ENCODE peak calls at places on chromosome 6, in five cellular contexts. D, Y, G, K and J are unnamed samples.
A peak's percentile ranks its signal among the peaks of the same experiment; 100 is the strongest.

GRCh38 chr6:41706876-41707564 is 28.4 kb downstream of the TFEB start:
- DNase-seq in D (no peak), Y (no peak), G (no peak), K (no peak), J (no peak)

GRCh38 chr6:17101422-17102257 is at the start of gene STMND1:
- DNase-seq in D (no peak), Y (no peak), G (no peak), K (no peak), J (no peak)

GRCh38 chr6:14046476-14047068 is 71.0 kb upstream of the CD83 start:
- DNase-seq in D (peak; percentile 51), Y (peak; percentile 30), G (peak; percentile 70), K (no peak), J (no peak)

GRCh38 chr6:17831135-17831534 is 124.4 kb upstream of the NUP153 start:
- DNase-seq in D (no peak), Y (no peak), G (no peak), K (no peak), J (no peak)

GRCh38 chr6:142885182-142885867 is 59.7 kb downstream of the HIVEP2 start:
- DNase-seq in D (peak; percentile 94), Y (peak; percentile 84), G (no peak), K (peak; percentile 89), J (peak; percentile 50)

GRCh38 chr6:52403627-52404026 is 16.5 kb upstream of the EFHC1 start:
- DNase-seq in D (no peak), Y (no peak), G (no peak), K (no peak), J (no peak)

GRCh38 chr6:132412656-132413500 is 11.6 kb upstream of the MOXD1 start:
- DNase-seq in D (no peak), Y (no peak), G (no peak), K (no peak), J (no peak)

GRCh38 chr6:155628315-155628714 is 172.7 kb upstream of the NOX3 start:
- DNase-seq in D (no peak), Y (no peak), G (no peak), K (peak; percentile 8), J (no peak)

GRCh38 chr6:122491915-122492537 is 20.4 kb upstream of the SERINC1 start:
- DNase-seq in D (peak; percentile 62), Y (peak; percentile 68), G (peak; percentile 58), K (no peak), J (peak; percentile 25)

GRCh38 chr6:53168516-53169257 is 20.0 kb upstream of the GCM1 start:
- DNase-seq in D (no peak), Y (no peak), G (no peak), K (no peak), J (no peak)

GRCh38 chr6:52498538-52499017 is 78.3 kb downstream of the TRAM2 start:
- DNase-seq in D (no peak), Y (no peak), G (no peak), K (peak; percentile 74), J (no peak)

GRCh38 chr6:144797881-144798589 is 512.9 kb downstream of the UTRN start:
- DNase-seq in D (peak; percentile 77), Y (no peak), G (no peak), K (no peak), J (no peak)

GRCh38 chr6:169989594-169989993 is 238.2 kb downstream of the ERMARD start:
- DNase-seq in D (no peak), Y (no peak), G (no peak), K (no peak), J (no peak)

GRCh38 chr6:134267917-134268361 is 50.0 kb downstream of the SGK1 start:
- DNase-seq in D (no peak), Y (peak; percentile 19), G (no peak), K (no peak), J (peak; percentile 43)

GRCh38 chr6:90654166-90654565 is 67.3 kb upstream of the MAP3K7 start:
- DNase-seq in D (no peak), Y (no peak), G (no peak), K (no peak), J (no peak)

DNA sequence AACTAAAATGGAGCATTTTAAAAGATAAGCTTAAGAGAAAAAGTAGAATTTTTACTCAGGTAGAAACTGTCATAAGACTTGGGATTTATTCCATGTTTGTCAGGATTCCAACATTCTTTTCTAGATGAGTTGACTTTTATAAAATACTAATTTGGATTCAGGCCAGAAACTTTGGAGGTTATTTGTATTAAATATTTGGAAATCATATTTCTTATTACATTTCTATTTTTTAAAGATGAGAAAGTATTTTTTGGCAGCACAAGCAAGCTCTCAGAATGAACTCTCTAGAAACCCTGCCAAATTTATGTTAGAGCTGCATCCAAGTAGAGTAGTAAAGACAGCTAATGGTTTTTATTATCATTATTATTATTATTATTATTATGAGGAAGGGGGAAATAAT is 1014.9 kb upstream of the GJE1 start:
- DNase-seq in D (no peak), Y (no peak), G (no peak), K (no peak), J (no peak)
- TF ChIP-seq ZNF274 in D (no peak), Y (no peak), G (no peak), K (no peak), J (no peak)

DNA sequence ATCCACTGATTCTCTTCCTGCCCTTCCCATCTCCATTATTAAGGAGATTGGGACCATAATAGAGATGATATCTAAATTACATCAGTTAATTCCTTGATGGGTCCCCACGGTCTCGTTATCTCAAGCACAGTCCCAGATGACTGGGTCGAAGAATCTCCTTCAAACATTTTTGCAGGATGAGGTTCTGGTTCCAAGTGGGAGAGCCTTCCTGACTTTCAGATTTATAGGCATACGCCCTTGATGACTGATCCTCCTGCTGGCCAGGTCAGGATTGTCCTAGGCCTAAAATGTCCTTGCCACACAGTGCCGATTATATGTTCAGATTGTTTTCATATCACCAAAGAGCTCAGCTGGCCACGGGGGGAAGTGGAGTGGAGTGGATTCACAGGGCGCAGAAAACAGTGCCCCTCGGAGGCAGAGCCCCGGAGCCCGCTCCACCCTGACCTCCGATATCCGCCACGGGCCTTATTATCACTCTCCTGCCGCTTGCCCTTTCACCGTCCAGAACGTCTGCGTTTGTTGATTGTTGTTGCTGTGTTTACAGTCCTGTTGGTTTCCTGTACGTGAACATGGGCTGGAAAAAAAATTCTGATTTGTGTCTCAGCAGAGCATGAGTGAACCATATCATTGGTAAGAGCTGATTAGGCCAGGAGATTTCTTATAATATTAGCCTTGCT is 8.9 kb downstream of the BMP6 start:
- DNase-seq in D (no peak), Y (no peak), G (no peak), K (no peak), J (no peak)
- H3K27me3 ChIP-seq in D (no peaks in the 10 kb centered on the region), Y (peaks cover 78% of the 10 kb centered on the region), G (peaks cover 39% of the 10 kb centered on the region), K (peaks cover 12% of the 10 kb centered on the region), J (peaks cover 3% of the 10 kb centered on the region)

GRCh38 chr6:44100088-44100550 is 27.1 kb downstream of the MRPL14 start:
- DNase-seq in D (no peak), Y (peak; percentile 69), G (peak; percentile 50), K (no peak), J (no peak)
- TF ChIP-seq ZNF274 in D (no peak), Y (no peak), G (no peak), K (no peak), J (no peak)

GRCh38 chr6:10402648-10403311 is 12.1 kb downstream of the TFAP2A start:
- DNase-seq in D (no peak), Y (no peak), G (no peak), K (no peak), J (no peak)

GRCh38 chr6:10403385-10404106 is 11.3 kb downstream of the TFAP2A start:
- DNase-seq in D (no peak), Y (no peak), G (peak; percentile 53), K (no peak), J (no peak)

GRCh38 chr6:10404799-10405524 is 9.9 kb downstream of the TFAP2A start:
- DNase-seq in D (no peak), Y (no peak), G (no peak), K (no peak), J (no peak)

GRCh38 chr6:10406556-10406955 is 8.3 kb downstream of the TFAP2A start:
- DNase-seq in D (no peak), Y (no peak), G (no peak), K (no peak), J (no peak)

DNA sequence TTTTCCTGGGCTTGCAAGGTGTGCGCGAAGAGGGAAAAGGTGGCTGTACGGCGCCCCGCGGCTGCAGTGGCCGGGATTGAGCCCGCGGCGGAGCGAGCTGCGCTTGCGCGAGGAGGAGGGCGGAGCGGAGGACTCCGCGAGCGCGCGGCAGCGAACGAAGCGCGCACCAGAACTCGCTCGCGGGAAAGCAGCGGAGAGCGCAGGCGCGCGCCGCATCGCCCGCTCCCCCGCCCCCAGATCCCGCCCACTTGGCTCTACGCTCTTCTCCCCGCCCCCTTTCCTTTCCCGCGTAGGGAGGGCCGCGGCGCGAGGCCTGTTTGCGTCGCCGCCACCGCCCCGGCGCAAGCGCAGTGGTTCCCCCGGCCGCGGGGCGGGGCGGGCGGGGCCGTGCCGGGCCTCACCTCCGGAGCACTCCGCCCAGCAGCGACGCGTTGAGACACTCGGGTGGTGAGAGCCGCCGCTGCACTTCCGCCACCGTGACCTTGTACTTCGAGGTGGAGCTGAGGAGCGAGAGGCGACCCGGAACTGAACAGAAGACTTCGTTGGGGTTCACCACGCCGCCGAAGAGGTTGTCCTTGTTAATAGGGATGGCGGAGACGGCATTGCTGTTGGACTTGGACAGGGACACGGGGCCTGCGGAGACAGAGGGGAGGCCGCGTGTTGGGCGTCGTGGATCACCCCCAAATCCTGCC is 10.6 kb downstream of the TFAP2A start:
- DNase-seq in D (peak; percentile 92), Y (no peak), G (peak; percentile 99), K (peak; percentile 79), J (peak; percentile 89)
- H3K27me3 ChIP-seq in D (no peaks in the 10 kb centered on the region), Y (peaks cover 68% of the 10 kb centered on the region), G (no peaks in the 10 kb centered on the region), K (peaks cover 13% of the 10 kb centered on the region), J (peaks cover 27% of the 10 kb centered on the region)

DNA sequence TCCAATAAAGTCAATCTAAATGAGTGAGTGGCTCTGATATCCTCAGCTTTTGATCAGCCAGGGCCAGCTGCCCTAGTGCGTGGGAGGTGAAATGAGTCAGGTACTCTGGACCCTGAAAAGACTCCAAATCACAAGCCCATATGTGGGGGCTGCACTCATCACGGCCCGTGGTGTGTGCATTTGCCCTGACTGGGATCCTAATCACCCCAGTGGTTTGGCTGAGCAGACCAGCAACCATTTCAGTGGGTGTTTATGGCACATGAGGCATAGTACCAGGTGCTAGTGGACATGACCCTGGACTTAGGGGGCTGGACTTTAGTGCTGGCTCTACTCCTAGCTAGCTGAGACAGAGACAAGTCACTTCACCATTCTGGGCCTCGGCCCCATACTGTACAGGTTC is 39.4 kb downstream of the SCML4 start:
- DNase-seq in D (no peak), Y (no peak), G (no peak), K (no peak), J (no peak)
- TF ChIP-seq ZNF274 in D (no peak), Y (no peak), G (no peak), K (no peak), J (no peak)

DNA sequence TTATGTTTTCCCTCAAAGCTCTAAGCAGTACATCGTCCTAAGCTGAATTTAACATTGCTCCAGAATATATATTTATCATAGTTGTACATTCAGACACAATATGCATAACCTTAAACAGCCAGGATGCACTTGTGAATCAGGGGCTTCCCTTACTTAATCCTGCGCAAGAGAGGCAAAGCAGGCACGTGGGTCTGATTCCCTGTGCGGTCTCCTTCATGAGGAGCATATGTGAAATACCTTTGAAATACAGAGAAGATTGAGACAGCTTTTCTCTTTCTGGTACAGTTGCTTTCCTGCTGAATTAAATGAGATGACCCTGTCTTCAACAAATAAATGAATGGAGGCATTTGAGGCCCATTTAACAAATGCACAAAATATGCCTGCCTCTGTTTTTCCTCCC is 1.5 kb downstream of the HTR1E start:
- DNase-seq in D (no peak), Y (no peak), G (no peak), K (no peak), J (no peak)
- H3K27me3 ChIP-seq in D (peaks cover 42% of the 10 kb centered on the region), Y (no peaks in the 10 kb centered on the region), G (no peaks in the 10 kb centered on the region), K (peaks cover 4% of the 10 kb centered on the region), J (peaks cover 20% of the 10 kb centered on the region)